ENCODE peak calls at places on chromosomes 11 and 22, in ten cellular contexts. One of them, this sample, is unnamed.

GRCh38 chr11:102560555-102561011 is 30.0 kb upstream of the MMP7 start:
- DNase-seq in glutamatergic neuron: no peak
- DNase-seq in occipital lobe: no peak
- DNase-seq in epithelial cell of esophagus: peak
- DNase-seq in dorsolateral prefrontal cortex: no peak
- DNase-seq in neural progenitor cell: no peak
- DNase-seq in stimulated activated CD8-positive, alpha-beta memory T cell treated with anti-CD3 and anti-CD28 coated beads, Interleukin-2, amount 100 ng/mL, for 1 hour: no peak
- DNase-seq in stimulated activated effector memory CD8-positive, alpha-beta T cell treated with anti-CD3 and anti-CD28 coated beads, Interleukin-12 subunit alpha, Interleukin-12 subunit beta, amount 100 ng/mL, for 72 hours: no peak
- DNase-seq in NCI-H774: no peak
- DNase-seq in GM12892: no peak
- DNase-seq in this sample: no peak

GRCh38 chr11:71446942-71447688 is 1.1 kb downstream of the DHCR7 start:
- DNase-seq in glutamatergic neuron: no peak
- DNase-seq in occipital lobe: no peak
- DNase-seq in epithelial cell of esophagus: peak
- DNase-seq in dorsolateral prefrontal cortex: no peak
- DNase-seq in neural progenitor cell: peak
- DNase-seq in stimulated activated CD8-positive, alpha-beta memory T cell treated with anti-CD3 and anti-CD28 coated beads, Interleukin-2, amount 100 ng/mL, for 1 hour: no peak
- DNase-seq in stimulated activated effector memory CD8-positive, alpha-beta T cell treated with anti-CD3 and anti-CD28 coated beads, Interleukin-12 subunit alpha, Interleukin-12 subunit beta, amount 100 ng/mL, for 72 hours: no peak
- DNase-seq in NCI-H774: no peak
- DNase-seq in GM12892: no peak
- DNase-seq in this sample: no peak

GRCh38 chr22:45442120-45442519 is 28.6 kb downstream of the RIBC2 start:
- DNase-seq in glutamatergic neuron: no peak
- DNase-seq in occipital lobe: no peak
- DNase-seq in epithelial cell of esophagus: no peak
- DNase-seq in dorsolateral prefrontal cortex: no peak
- DNase-seq in neural progenitor cell: peak
- DNase-seq in stimulated activated CD8-positive, alpha-beta memory T cell treated with anti-CD3 and anti-CD28 coated beads, Interleukin-2, amount 100 ng/mL, for 1 hour: no peak
- DNase-seq in stimulated activated effector memory CD8-positive, alpha-beta T cell treated with anti-CD3 and anti-CD28 coated beads, Interleukin-12 subunit alpha, Interleukin-12 subunit beta, amount 100 ng/mL, for 72 hours: no peak
- DNase-seq in NCI-H774: no peak
- DNase-seq in GM12892: no peak
- DNase-seq in this sample: no peak

GRCh38 chr22:31947296-31947695 is 3.0 kb downstream of the YWHAH start:
- DNase-seq in glutamatergic neuron: no peak
- DNase-seq in occipital lobe: no peak
- DNase-seq in epithelial cell of esophagus: peak
- DNase-seq in dorsolateral prefrontal cortex: no peak
- DNase-seq in neural progenitor cell: no peak
- DNase-seq in stimulated activated CD8-positive, alpha-beta memory T cell treated with anti-CD3 and anti-CD28 coated beads, Interleukin-2, amount 100 ng/mL, for 1 hour: no peak
- DNase-seq in stimulated activated effector memory CD8-positive, alpha-beta T cell treated with anti-CD3 and anti-CD28 coated beads, Interleukin-12 subunit alpha, Interleukin-12 subunit beta, amount 100 ng/mL, for 72 hours: no peak
- DNase-seq in NCI-H774: no peak
- DNase-seq in GM12892: no peak
- DNase-seq in this sample: no peak

GRCh38 chr11:68002943-68003845 is 703 bp downstream of the UNC93B1 start:
- DNase-seq in glutamatergic neuron: peak
- DNase-seq in occipital lobe: no peak
- DNase-seq in epithelial cell of esophagus: peak
- DNase-seq in dorsolateral prefrontal cortex: no peak
- DNase-seq in neural progenitor cell: peak
- DNase-seq in stimulated activated CD8-positive, alpha-beta memory T cell treated with anti-CD3 and anti-CD28 coated beads, Interleukin-2, amount 100 ng/mL, for 1 hour: peak
- DNase-seq in stimulated activated effector memory CD8-positive, alpha-beta T cell treated with anti-CD3 and anti-CD28 coated beads, Interleukin-12 subunit alpha, Interleukin-12 subunit beta, amount 100 ng/mL, for 72 hours: peak
- DNase-seq in NCI-H774: peak
- DNase-seq in GM12892: peak
- DNase-seq in this sample: peak

GRCh38 chr22:30294066-30294465 is 4.8 kb upstream of the CASTOR1 start:
- DNase-seq in glutamatergic neuron: no peak
- DNase-seq in occipital lobe: no peak
- DNase-seq in epithelial cell of esophagus: no peak
- DNase-seq in dorsolateral prefrontal cortex: no peak
- DNase-seq in neural progenitor cell: no peak
- DNase-seq in stimulated activated CD8-positive, alpha-beta memory T cell treated with anti-CD3 and anti-CD28 coated beads, Interleukin-2, amount 100 ng/mL, for 1 hour: no peak
- DNase-seq in stimulated activated effector memory CD8-positive, alpha-beta T cell treated with anti-CD3 and anti-CD28 coated beads, Interleukin-12 subunit alpha, Interleukin-12 subunit beta, amount 100 ng/mL, for 72 hours: no peak
- DNase-seq in NCI-H774: no peak
- DNase-seq in GM12892: no peak
- DNase-seq in this sample: no peak

GRCh38 chr11:46560300-46561025 is 33.4 kb downstream of the AMBRA1 start:
- DNase-seq in glutamatergic neuron: no peak
- DNase-seq in occipital lobe: no peak
- DNase-seq in epithelial cell of esophagus: no peak
- DNase-seq in dorsolateral prefrontal cortex: no peak
- DNase-seq in neural progenitor cell: no peak
- DNase-seq in stimulated activated CD8-positive, alpha-beta memory T cell treated with anti-CD3 and anti-CD28 coated beads, Interleukin-2, amount 100 ng/mL, for 1 hour: no peak
- DNase-seq in stimulated activated effector memory CD8-positive, alpha-beta T cell treated with anti-CD3 and anti-CD28 coated beads, Interleukin-12 subunit alpha, Interleukin-12 subunit beta, amount 100 ng/mL, for 72 hours: no peak
- DNase-seq in NCI-H774: peak
- DNase-seq in GM12892: no peak
- DNase-seq in this sample: no peak

GRCh38 chr11:9858218-9858617 is 194.3 kb downstream of the SWAP70 start:
- DNase-seq in glutamatergic neuron: no peak
- DNase-seq in occipital lobe: no peak
- DNase-seq in epithelial cell of esophagus: no peak
- DNase-seq in dorsolateral prefrontal cortex: no peak
- DNase-seq in neural progenitor cell: no peak
- DNase-seq in stimulated activated CD8-positive, alpha-beta memory T cell treated with anti-CD3 and anti-CD28 coated beads, Interleukin-2, amount 100 ng/mL, for 1 hour: no peak
- DNase-seq in stimulated activated effector memory CD8-positive, alpha-beta T cell treated with anti-CD3 and anti-CD28 coated beads, Interleukin-12 subunit alpha, Interleukin-12 subunit beta, amount 100 ng/mL, for 72 hours: no peak
- DNase-seq in NCI-H774: no peak
- DNase-seq in GM12892: no peak
- DNase-seq in this sample: no peak

GRCh38 chr11:68890490-68891231 is 13.0 kb downstream of the MRPL21 start:
- DNase-seq in glutamatergic neuron: no peak
- DNase-seq in occipital lobe: peak
- DNase-seq in epithelial cell of esophagus: no peak
- DNase-seq in dorsolateral prefrontal cortex: peak
- DNase-seq in neural progenitor cell: no peak
- DNase-seq in stimulated activated CD8-positive, alpha-beta memory T cell treated with anti-CD3 and anti-CD28 coated beads, Interleukin-2, amount 100 ng/mL, for 1 hour: no peak
- DNase-seq in stimulated activated effector memory CD8-positive, alpha-beta T cell treated with anti-CD3 and anti-CD28 coated beads, Interleukin-12 subunit alpha, Interleukin-12 subunit beta, amount 100 ng/mL, for 72 hours: no peak
- DNase-seq in NCI-H774: no peak
- DNase-seq in GM12892: no peak
- DNase-seq in this sample: no peak

GRCh38 chr11:121367434-121367833 is 74.9 kb downstream of the SC5D start:
- DNase-seq in glutamatergic neuron: no peak
- DNase-seq in occipital lobe: no peak
- DNase-seq in epithelial cell of esophagus: no peak
- DNase-seq in dorsolateral prefrontal cortex: no peak
- DNase-seq in neural progenitor cell: no peak
- DNase-seq in stimulated activated CD8-positive, alpha-beta memory T cell treated with anti-CD3 and anti-CD28 coated beads, Interleukin-2, amount 100 ng/mL, for 1 hour: no peak
- DNase-seq in stimulated activated effector memory CD8-positive, alpha-beta T cell treated with anti-CD3 and anti-CD28 coated beads, Interleukin-12 subunit alpha, Interleukin-12 subunit beta, amount 100 ng/mL, for 72 hours: no peak
- DNase-seq in NCI-H774: no peak
- DNase-seq in GM12892: peak
- DNase-seq in this sample: no peak

GRCh38 chr22:48950151-48950915 is 877.3 kb downstream of the BRD1 start:
- DNase-seq in glutamatergic neuron: no peak
- DNase-seq in occipital lobe: no peak
- DNase-seq in epithelial cell of esophagus: no peak
- DNase-seq in dorsolateral prefrontal cortex: peak
- DNase-seq in neural progenitor cell: no peak
- DNase-seq in stimulated activated CD8-positive, alpha-beta memory T cell treated with anti-CD3 and anti-CD28 coated beads, Interleukin-2, amount 100 ng/mL, for 1 hour: no peak
- DNase-seq in stimulated activated effector memory CD8-positive, alpha-beta T cell treated with anti-CD3 and anti-CD28 coated beads, Interleukin-12 subunit alpha, Interleukin-12 subunit beta, amount 100 ng/mL, for 72 hours: peak
- DNase-seq in NCI-H774: no peak
- DNase-seq in GM12892: no peak
- DNase-seq in this sample: no peak

GRCh38 chr11:130611791-130612251 is 163.4 kb downstream of the ADAMTS15 start:
- DNase-seq in glutamatergic neuron: no peak
- DNase-seq in occipital lobe: no peak
- DNase-seq in epithelial cell of esophagus: peak
- DNase-seq in dorsolateral prefrontal cortex: no peak
- DNase-seq in neural progenitor cell: no peak
- DNase-seq in stimulated activated CD8-positive, alpha-beta memory T cell treated with anti-CD3 and anti-CD28 coated beads, Interleukin-2, amount 100 ng/mL, for 1 hour: no peak
- DNase-seq in stimulated activated effector memory CD8-positive, alpha-beta T cell treated with anti-CD3 and anti-CD28 coated beads, Interleukin-12 subunit alpha, Interleukin-12 subunit beta, amount 100 ng/mL, for 72 hours: no peak
- DNase-seq in NCI-H774: no peak
- DNase-seq in GM12892: no peak
- DNase-seq in this sample: no peak

GRCh38 chr11:78651923-78652602 is 77.4 kb upstream of the NARS2 start:
- DNase-seq in glutamatergic neuron: no peak
- DNase-seq in occipital lobe: no peak
- DNase-seq in epithelial cell of esophagus: no peak
- DNase-seq in dorsolateral prefrontal cortex: no peak
- DNase-seq in neural progenitor cell: no peak
- DNase-seq in stimulated activated CD8-positive, alpha-beta memory T cell treated with anti-CD3 and anti-CD28 coated beads, Interleukin-2, amount 100 ng/mL, for 1 hour: no peak
- DNase-seq in stimulated activated effector memory CD8-positive, alpha-beta T cell treated with anti-CD3 and anti-CD28 coated beads, Interleukin-12 subunit alpha, Interleukin-12 subunit beta, amount 100 ng/mL, for 72 hours: no peak
- DNase-seq in NCI-H774: no peak
- DNase-seq in GM12892: no peak
- DNase-seq in this sample: no peak

GRCh38 chr11:61688368-61689163 is 8.4 kb downstream of the DAGLA start:
- DNase-seq in glutamatergic neuron: no peak
- DNase-seq in occipital lobe: no peak
- DNase-seq in epithelial cell of esophagus: no peak
- DNase-seq in dorsolateral prefrontal cortex: no peak
- DNase-seq in neural progenitor cell: no peak
- DNase-seq in stimulated activated CD8-positive, alpha-beta memory T cell treated with anti-CD3 and anti-CD28 coated beads, Interleukin-2, amount 100 ng/mL, for 1 hour: no peak
- DNase-seq in stimulated activated effector memory CD8-positive, alpha-beta T cell treated with anti-CD3 and anti-CD28 coated beads, Interleukin-12 subunit alpha, Interleukin-12 subunit beta, amount 100 ng/mL, for 72 hours: no peak
- DNase-seq in NCI-H774: no peak
- DNase-seq in GM12892: no peak
- DNase-seq in this sample: no peak

GRCh38 chr11:134541951-134542350 is 129.9 kb upstream of the B3GAT1 start:
- DNase-seq in glutamatergic neuron: peak
- DNase-seq in occipital lobe: no peak
- DNase-seq in epithelial cell of esophagus: no peak
- DNase-seq in dorsolateral prefrontal cortex: no peak
- DNase-seq in neural progenitor cell: no peak
- DNase-seq in stimulated activated CD8-positive, alpha-beta memory T cell treated with anti-CD3 and anti-CD28 coated beads, Interleukin-2, amount 100 ng/mL, for 1 hour: no peak
- DNase-seq in stimulated activated effector memory CD8-positive, alpha-beta T cell treated with anti-CD3 and anti-CD28 coated beads, Interleukin-12 subunit alpha, Interleukin-12 subunit beta, amount 100 ng/mL, for 72 hours: no peak
- DNase-seq in NCI-H774: no peak
- DNase-seq in GM12892: no peak
- DNase-seq in this sample: no peak

This sample was measured in caudate nucleus.